ENCODE peak calls at places on chromosomes 7 and 10, in ten cellular contexts. One of them, this sample, is unnamed.

GRCh38 chr10:114662651-114663217 is 4.7 kb upstream of the ABLIM1 start:
- DNase-seq in NCI-H1105: peak
- DNase-seq in stimulated activated CD4-positive, alpha-beta T cell treated with anti-CD3 and anti-CD28 coated beads, Interleukin-2, amount 100 ng/mL, for 48 hours: no peak
- DNase-seq in thyroid gland: no peak
- DNase-seq in HTR-8/SVneo: no peak
- DNase-seq in activated T-cell treated with anti-CD3 and anti-CD28 coated beads, Interleukin-2, amount 50 U/mL, for 72 hours: no peak
- DNase-seq in fibroblast of the conjunctiva: no peak
- DNase-seq in lower lobe of right lung: no peak
- DNase-seq in activated T-helper 1 cell treated with anti-CD3 and anti-CD28 coated beads, Interleukin-2, amount 50 U/mL, for 16 hours: no peak
- DNase-seq in naive thymus-derived CD8-positive, alpha-beta T cell: no peak
- DNase-seq in this sample: no peak

GRCh38 chr7:35003679-35004278 is 33.5 kb downstream of the DPY19L1 start:
- DNase-seq in NCI-H1105: no peak
- DNase-seq in stimulated activated CD4-positive, alpha-beta T cell treated with anti-CD3 and anti-CD28 coated beads, Interleukin-2, amount 100 ng/mL, for 48 hours: no peak
- DNase-seq in thyroid gland: peak
- DNase-seq in HTR-8/SVneo: peak
- DNase-seq in activated T-cell treated with anti-CD3 and anti-CD28 coated beads, Interleukin-2, amount 50 U/mL, for 72 hours: no peak
- DNase-seq in fibroblast of the conjunctiva: peak
- DNase-seq in lower lobe of right lung: peak
- DNase-seq in activated T-helper 1 cell treated with anti-CD3 and anti-CD28 coated beads, Interleukin-2, amount 50 U/mL, for 16 hours: no peak
- DNase-seq in naive thymus-derived CD8-positive, alpha-beta T cell: no peak
- DNase-seq in this sample: no peak

GRCh38 chr7:68892211-68892610 is 706.1 kb upstream of the AUTS2 start:
- DNase-seq in NCI-H1105: no peak
- DNase-seq in stimulated activated CD4-positive, alpha-beta T cell treated with anti-CD3 and anti-CD28 coated beads, Interleukin-2, amount 100 ng/mL, for 48 hours: no peak
- DNase-seq in thyroid gland: no peak
- DNase-seq in HTR-8/SVneo: no peak
- DNase-seq in activated T-cell treated with anti-CD3 and anti-CD28 coated beads, Interleukin-2, amount 50 U/mL, for 72 hours: no peak
- DNase-seq in fibroblast of the conjunctiva: no peak
- DNase-seq in lower lobe of right lung: no peak
- DNase-seq in activated T-helper 1 cell treated with anti-CD3 and anti-CD28 coated beads, Interleukin-2, amount 50 U/mL, for 16 hours: no peak
- DNase-seq in naive thymus-derived CD8-positive, alpha-beta T cell: no peak
- DNase-seq in this sample: no peak

GRCh38 chr7:149462101-149462520 is 1.2 kb upstream of the ZNF777 start:
- DNase-seq in NCI-H1105: no peak
- DNase-seq in stimulated activated CD4-positive, alpha-beta T cell treated with anti-CD3 and anti-CD28 coated beads, Interleukin-2, amount 100 ng/mL, for 48 hours: no peak
- DNase-seq in thyroid gland: no peak
- DNase-seq in HTR-8/SVneo: no peak
- DNase-seq in activated T-cell treated with anti-CD3 and anti-CD28 coated beads, Interleukin-2, amount 50 U/mL, for 72 hours: no peak
- DNase-seq in fibroblast of the conjunctiva: no peak
- DNase-seq in lower lobe of right lung: no peak
- DNase-seq in activated T-helper 1 cell treated with anti-CD3 and anti-CD28 coated beads, Interleukin-2, amount 50 U/mL, for 16 hours: no peak
- DNase-seq in naive thymus-derived CD8-positive, alpha-beta T cell: no peak
- DNase-seq in this sample: no peak

GRCh38 chr7:149719050-149719899 is 54.1 kb downstream of the ZNF467 start:
- DNase-seq in NCI-H1105: no peak
- DNase-seq in stimulated activated CD4-positive, alpha-beta T cell treated with anti-CD3 and anti-CD28 coated beads, Interleukin-2, amount 100 ng/mL, for 48 hours: no peak
- DNase-seq in thyroid gland: no peak
- DNase-seq in HTR-8/SVneo: no peak
- DNase-seq in activated T-cell treated with anti-CD3 and anti-CD28 coated beads, Interleukin-2, amount 50 U/mL, for 72 hours: no peak
- DNase-seq in fibroblast of the conjunctiva: peak
- DNase-seq in lower lobe of right lung: no peak
- DNase-seq in activated T-helper 1 cell treated with anti-CD3 and anti-CD28 coated beads, Interleukin-2, amount 50 U/mL, for 16 hours: no peak
- DNase-seq in naive thymus-derived CD8-positive, alpha-beta T cell: no peak
- DNase-seq in this sample: peak

GRCh38 chr7:322111-322671 is 32.2 kb downstream of the FOXL3 start:
- DNase-seq in NCI-H1105: peak
- DNase-seq in stimulated activated CD4-positive, alpha-beta T cell treated with anti-CD3 and anti-CD28 coated beads, Interleukin-2, amount 100 ng/mL, for 48 hours: peak
- DNase-seq in thyroid gland: peak
- DNase-seq in HTR-8/SVneo: peak
- DNase-seq in activated T-cell treated with anti-CD3 and anti-CD28 coated beads, Interleukin-2, amount 50 U/mL, for 72 hours: peak
- DNase-seq in fibroblast of the conjunctiva: no peak
- DNase-seq in lower lobe of right lung: peak
- DNase-seq in activated T-helper 1 cell treated with anti-CD3 and anti-CD28 coated beads, Interleukin-2, amount 50 U/mL, for 16 hours: peak
- DNase-seq in naive thymus-derived CD8-positive, alpha-beta T cell: peak
- DNase-seq in this sample: no peak

GRCh38 chr7:149860821-149861727 is 12.7 kb upstream of the ATP6V0E2 start:
- DNase-seq in NCI-H1105: no peak
- DNase-seq in stimulated activated CD4-positive, alpha-beta T cell treated with anti-CD3 and anti-CD28 coated beads, Interleukin-2, amount 100 ng/mL, for 48 hours: no peak
- DNase-seq in thyroid gland: no peak
- DNase-seq in HTR-8/SVneo: no peak
- DNase-seq in activated T-cell treated with anti-CD3 and anti-CD28 coated beads, Interleukin-2, amount 50 U/mL, for 72 hours: peak
- DNase-seq in fibroblast of the conjunctiva: no peak
- DNase-seq in lower lobe of right lung: no peak
- DNase-seq in activated T-helper 1 cell treated with anti-CD3 and anti-CD28 coated beads, Interleukin-2, amount 50 U/mL, for 16 hours: no peak
- DNase-seq in naive thymus-derived CD8-positive, alpha-beta T cell: no peak
- DNase-seq in this sample: no peak

GRCh38 chr7:22990588-22990949 is 23.4 kb downstream of the HYCC1 start:
- DNase-seq in NCI-H1105: no peak
- DNase-seq in stimulated activated CD4-positive, alpha-beta T cell treated with anti-CD3 and anti-CD28 coated beads, Interleukin-2, amount 100 ng/mL, for 48 hours: no peak
- DNase-seq in thyroid gland: no peak
- DNase-seq in HTR-8/SVneo: peak
- DNase-seq in activated T-cell treated with anti-CD3 and anti-CD28 coated beads, Interleukin-2, amount 50 U/mL, for 72 hours: no peak
- DNase-seq in fibroblast of the conjunctiva: no peak
- DNase-seq in lower lobe of right lung: no peak
- DNase-seq in activated T-helper 1 cell treated with anti-CD3 and anti-CD28 coated beads, Interleukin-2, amount 50 U/mL, for 16 hours: no peak
- DNase-seq in naive thymus-derived CD8-positive, alpha-beta T cell: no peak
- DNase-seq in this sample: no peak

GRCh38 chr7:110224643-110225042 is 866.3 kb upstream of the LRRN3 start:
- DNase-seq in NCI-H1105: no peak
- DNase-seq in stimulated activated CD4-positive, alpha-beta T cell treated with anti-CD3 and anti-CD28 coated beads, Interleukin-2, amount 100 ng/mL, for 48 hours: no peak
- DNase-seq in thyroid gland: no peak
- DNase-seq in HTR-8/SVneo: no peak
- DNase-seq in activated T-cell treated with anti-CD3 and anti-CD28 coated beads, Interleukin-2, amount 50 U/mL, for 72 hours: no peak
- DNase-seq in fibroblast of the conjunctiva: no peak
- DNase-seq in lower lobe of right lung: no peak
- DNase-seq in activated T-helper 1 cell treated with anti-CD3 and anti-CD28 coated beads, Interleukin-2, amount 50 U/mL, for 16 hours: no peak
- DNase-seq in naive thymus-derived CD8-positive, alpha-beta T cell: no peak
- DNase-seq in this sample: no peak

GRCh38 chr10:361203-362135 is 226.2 kb downstream of the ZMYND11 start:
- DNase-seq in NCI-H1105: no peak
- DNase-seq in stimulated activated CD4-positive, alpha-beta T cell treated with anti-CD3 and anti-CD28 coated beads, Interleukin-2, amount 100 ng/mL, for 48 hours: no peak
- DNase-seq in thyroid gland: no peak
- DNase-seq in HTR-8/SVneo: no peak
- DNase-seq in activated T-cell treated with anti-CD3 and anti-CD28 coated beads, Interleukin-2, amount 50 U/mL, for 72 hours: no peak
- DNase-seq in fibroblast of the conjunctiva: no peak
- DNase-seq in lower lobe of right lung: no peak
- DNase-seq in activated T-helper 1 cell treated with anti-CD3 and anti-CD28 coated beads, Interleukin-2, amount 50 U/mL, for 16 hours: no peak
- DNase-seq in naive thymus-derived CD8-positive, alpha-beta T cell: peak
- DNase-seq in this sample: no peak

GRCh38 chr10:43211431-43212042 is 55.3 kb downstream of the RASGEF1A start:
- DNase-seq in NCI-H1105: no peak
- DNase-seq in stimulated activated CD4-positive, alpha-beta T cell treated with anti-CD3 and anti-CD28 coated beads, Interleukin-2, amount 100 ng/mL, for 48 hours: no peak
- DNase-seq in thyroid gland: no peak
- DNase-seq in HTR-8/SVneo: no peak
- DNase-seq in activated T-cell treated with anti-CD3 and anti-CD28 coated beads, Interleukin-2, amount 50 U/mL, for 72 hours: no peak
- DNase-seq in fibroblast of the conjunctiva: no peak
- DNase-seq in lower lobe of right lung: peak
- DNase-seq in activated T-helper 1 cell treated with anti-CD3 and anti-CD28 coated beads, Interleukin-2, amount 50 U/mL, for 16 hours: no peak
- DNase-seq in naive thymus-derived CD8-positive, alpha-beta T cell: peak
- DNase-seq in this sample: no peak

GRCh38 chr7:31953432-31953831 is 116.8 kb downstream of the PDE1C start:
- DNase-seq in NCI-H1105: no peak
- DNase-seq in stimulated activated CD4-positive, alpha-beta T cell treated with anti-CD3 and anti-CD28 coated beads, Interleukin-2, amount 100 ng/mL, for 48 hours: no peak
- DNase-seq in thyroid gland: no peak
- DNase-seq in HTR-8/SVneo: no peak
- DNase-seq in activated T-cell treated with anti-CD3 and anti-CD28 coated beads, Interleukin-2, amount 50 U/mL, for 72 hours: no peak
- DNase-seq in fibroblast of the conjunctiva: no peak
- DNase-seq in lower lobe of right lung: no peak
- DNase-seq in activated T-helper 1 cell treated with anti-CD3 and anti-CD28 coated beads, Interleukin-2, amount 50 U/mL, for 16 hours: no peak
- DNase-seq in naive thymus-derived CD8-positive, alpha-beta T cell: no peak
- DNase-seq in this sample: no peak

GRCh38 chr10:92816106-92816505 is 32.2 kb upstream of the EXOC6 start:
- DNase-seq in NCI-H1105: no peak
- DNase-seq in stimulated activated CD4-positive, alpha-beta T cell treated with anti-CD3 and anti-CD28 coated beads, Interleukin-2, amount 100 ng/mL, for 48 hours: no peak
- DNase-seq in thyroid gland: no peak
- DNase-seq in HTR-8/SVneo: no peak
- DNase-seq in activated T-cell treated with anti-CD3 and anti-CD28 coated beads, Interleukin-2, amount 50 U/mL, for 72 hours: no peak
- DNase-seq in fibroblast of the conjunctiva: no peak
- DNase-seq in lower lobe of right lung: no peak
- DNase-seq in activated T-helper 1 cell treated with anti-CD3 and anti-CD28 coated beads, Interleukin-2, amount 50 U/mL, for 16 hours: no peak
- DNase-seq in naive thymus-derived CD8-positive, alpha-beta T cell: no peak
- DNase-seq in this sample: peak

GRCh38 chr7:43645699-43646226 is 62.9 kb downstream of the STK17A start:
- DNase-seq in NCI-H1105: no peak
- DNase-seq in stimulated activated CD4-positive, alpha-beta T cell treated with anti-CD3 and anti-CD28 coated beads, Interleukin-2, amount 100 ng/mL, for 48 hours: no peak
- DNase-seq in thyroid gland: no peak
- DNase-seq in HTR-8/SVneo: no peak
- DNase-seq in activated T-cell treated with anti-CD3 and anti-CD28 coated beads, Interleukin-2, amount 50 U/mL, for 72 hours: no peak
- DNase-seq in fibroblast of the conjunctiva: no peak
- DNase-seq in lower lobe of right lung: no peak
- DNase-seq in activated T-helper 1 cell treated with anti-CD3 and anti-CD28 coated beads, Interleukin-2, amount 50 U/mL, for 16 hours: no peak
- DNase-seq in naive thymus-derived CD8-positive, alpha-beta T cell: no peak
- DNase-seq in this sample: no peak

GRCh38 chr7:118974836-118975235 is 750.3 kb downstream of the ANKRD7 start:
- DNase-seq in NCI-H1105: no peak
- DNase-seq in stimulated activated CD4-positive, alpha-beta T cell treated with anti-CD3 and anti-CD28 coated beads, Interleukin-2, amount 100 ng/mL, for 48 hours: no peak
- DNase-seq in thyroid gland: no peak
- DNase-seq in HTR-8/SVneo: no peak
- DNase-seq in activated T-cell treated with anti-CD3 and anti-CD28 coated beads, Interleukin-2, amount 50 U/mL, for 72 hours: no peak
- DNase-seq in fibroblast of the conjunctiva: no peak
- DNase-seq in lower lobe of right lung: no peak
- DNase-seq in activated T-helper 1 cell treated with anti-CD3 and anti-CD28 coated beads, Interleukin-2, amount 50 U/mL, for 16 hours: no peak
- DNase-seq in naive thymus-derived CD8-positive, alpha-beta T cell: no peak
- DNase-seq in this sample: no peak

GRCh38 chr10:20853276-20853675 is 43.8 kb downstream of the NEBL start:
- DNase-seq in NCI-H1105: no peak
- DNase-seq in stimulated activated CD4-positive, alpha-beta T cell treated with anti-CD3 and anti-CD28 coated beads, Interleukin-2, amount 100 ng/mL, for 48 hours: no peak
- DNase-seq in thyroid gland: no peak
- DNase-seq in HTR-8/SVneo: no peak
- DNase-seq in activated T-cell treated with anti-CD3 and anti-CD28 coated beads, Interleukin-2, amount 50 U/mL, for 72 hours: no peak
- DNase-seq in fibroblast of the conjunctiva: no peak
- DNase-seq in lower lobe of right lung: no peak
- DNase-seq in activated T-helper 1 cell treated with anti-CD3 and anti-CD28 coated beads, Interleukin-2, amount 50 U/mL, for 16 hours: no peak
- DNase-seq in naive thymus-derived CD8-positive, alpha-beta T cell: no peak
- DNase-seq in this sample: no peak

GRCh38 chr10:98433881-98434732 is 12.6 kb downstream of the HPS1 start:
- DNase-seq in NCI-H1105: no peak
- DNase-seq in stimulated activated CD4-positive, alpha-beta T cell treated with anti-CD3 and anti-CD28 coated beads, Interleukin-2, amount 100 ng/mL, for 48 hours: no peak
- DNase-seq in thyroid gland: no peak
- DNase-seq in HTR-8/SVneo: no peak
- DNase-seq in activated T-cell treated with anti-CD3 and anti-CD28 coated beads, Interleukin-2, amount 50 U/mL, for 72 hours: no peak
- DNase-seq in fibroblast of the conjunctiva: no peak
- DNase-seq in lower lobe of right lung: no peak
- DNase-seq in activated T-helper 1 cell treated with anti-CD3 and anti-CD28 coated beads, Interleukin-2, amount 50 U/mL, for 16 hours: no peak
- DNase-seq in naive thymus-derived CD8-positive, alpha-beta T cell: no peak
- DNase-seq in this sample: no peak

GRCh38 chr10:17113346-17113745 is 16.3 kb downstream of the CUBN start:
- DNase-seq in NCI-H1105: no peak
- DNase-seq in stimulated activated CD4-positive, alpha-beta T cell treated with anti-CD3 and anti-CD28 coated beads, Interleukin-2, amount 100 ng/mL, for 48 hours: no peak
- DNase-seq in thyroid gland: no peak
- DNase-seq in HTR-8/SVneo: peak
- DNase-seq in activated T-cell treated with anti-CD3 and anti-CD28 coated beads, Interleukin-2, amount 50 U/mL, for 72 hours: no peak
- DNase-seq in fibroblast of the conjunctiva: no peak
- DNase-seq in lower lobe of right lung: no peak
- DNase-seq in activated T-helper 1 cell treated with anti-CD3 and anti-CD28 coated beads, Interleukin-2, amount 50 U/mL, for 16 hours: no peak
- DNase-seq in naive thymus-derived CD8-positive, alpha-beta T cell: no peak
- DNase-seq in this sample: no peak

GRCh38 chr7:94348142-94348541 is 46.6 kb upstream of the COL1A2 start:
- DNase-seq in NCI-H1105: no peak
- DNase-seq in stimulated activated CD4-positive, alpha-beta T cell treated with anti-CD3 and anti-CD28 coated beads, Interleukin-2, amount 100 ng/mL, for 48 hours: no peak
- DNase-seq in thyroid gland: no peak
- DNase-seq in HTR-8/SVneo: peak
- DNase-seq in activated T-cell treated with anti-CD3 and anti-CD28 coated beads, Interleukin-2, amount 50 U/mL, for 72 hours: no peak
- DNase-seq in fibroblast of the conjunctiva: peak
- DNase-seq in lower lobe of right lung: no peak
- DNase-seq in activated T-helper 1 cell treated with anti-CD3 and anti-CD28 coated beads, Interleukin-2, amount 50 U/mL, for 16 hours: no peak
- DNase-seq in naive thymus-derived CD8-positive, alpha-beta T cell: no peak
- DNase-seq in this sample: peak

GRCh38 chr10:24893127-24893526 is 59.3 kb downstream of the PRTFDC1 start:
- DNase-seq in NCI-H1105: no peak
- DNase-seq in stimulated activated CD4-positive, alpha-beta T cell treated with anti-CD3 and anti-CD28 coated beads, Interleukin-2, amount 100 ng/mL, for 48 hours: no peak
- DNase-seq in thyroid gland: no peak
- DNase-seq in HTR-8/SVneo: no peak
- DNase-seq in activated T-cell treated with anti-CD3 and anti-CD28 coated beads, Interleukin-2, amount 50 U/mL, for 72 hours: no peak
- DNase-seq in fibroblast of the conjunctiva: no peak
- DNase-seq in lower lobe of right lung: no peak
- DNase-seq in activated T-helper 1 cell treated with anti-CD3 and anti-CD28 coated beads, Interleukin-2, amount 50 U/mL, for 16 hours: no peak
- DNase-seq in naive thymus-derived CD8-positive, alpha-beta T cell: no peak
- DNase-seq in this sample: no peak

GRCh38 chr7:43099750-43100149 is 12.7 kb upstream of the HECW1 start:
- DNase-seq in NCI-H1105: no peak
- DNase-seq in stimulated activated CD4-positive, alpha-beta T cell treated with anti-CD3 and anti-CD28 coated beads, Interleukin-2, amount 100 ng/mL, for 48 hours: no peak
- DNase-seq in thyroid gland: no peak
- DNase-seq in HTR-8/SVneo: no peak
- DNase-seq in activated T-cell treated with anti-CD3 and anti-CD28 coated beads, Interleukin-2, amount 50 U/mL, for 72 hours: no peak
- DNase-seq in fibroblast of the conjunctiva: no peak
- DNase-seq in lower lobe of right lung: no peak
- DNase-seq in activated T-helper 1 cell treated with anti-CD3 and anti-CD28 coated beads, Interleukin-2, amount 50 U/mL, for 16 hours: no peak
- DNase-seq in naive thymus-derived CD8-positive, alpha-beta T cell: no peak
- DNase-seq in this sample: no peak

GRCh38 chr7:127041689-127042452 is 210.9 kb downstream of the GRM8 start:
- DNase-seq in NCI-H1105: no peak
- DNase-seq in stimulated activated CD4-positive, alpha-beta T cell treated with anti-CD3 and anti-CD28 coated beads, Interleukin-2, amount 100 ng/mL, for 48 hours: no peak
- DNase-seq in thyroid gland: no peak
- DNase-seq in HTR-8/SVneo: no peak
- DNase-seq in activated T-cell treated with anti-CD3 and anti-CD28 coated beads, Interleukin-2, amount 50 U/mL, for 72 hours: no peak
- DNase-seq in fibroblast of the conjunctiva: no peak
- DNase-seq in lower lobe of right lung: no peak
- DNase-seq in activated T-helper 1 cell treated with anti-CD3 and anti-CD28 coated beads, Interleukin-2, amount 50 U/mL, for 16 hours: no peak
- DNase-seq in naive thymus-derived CD8-positive, alpha-beta T cell: no peak
- DNase-seq in this sample: no peak

GRCh38 chr10:63765126-63765525 is 243.9 kb downstream of the REEP3 start:
- DNase-seq in NCI-H1105: no peak
- DNase-seq in stimulated activated CD4-positive, alpha-beta T cell treated with anti-CD3 and anti-CD28 coated beads, Interleukin-2, amount 100 ng/mL, for 48 hours: no peak
- DNase-seq in thyroid gland: no peak
- DNase-seq in HTR-8/SVneo: no peak
- DNase-seq in activated T-cell treated with anti-CD3 and anti-CD28 coated beads, Interleukin-2, amount 50 U/mL, for 72 hours: no peak
- DNase-seq in fibroblast of the conjunctiva: no peak
- DNase-seq in lower lobe of right lung: no peak
- DNase-seq in activated T-helper 1 cell treated with anti-CD3 and anti-CD28 coated beads, Interleukin-2, amount 50 U/mL, for 16 hours: no peak
- DNase-seq in naive thymus-derived CD8-positive, alpha-beta T cell: no peak
- DNase-seq in this sample: no peak

GRCh38 chr7:87797798-87798403 is 78.3 kb downstream of the SLC25A40 start:
- DNase-seq in NCI-H1105: peak
- DNase-seq in stimulated activated CD4-positive, alpha-beta T cell treated with anti-CD3 and anti-CD28 coated beads, Interleukin-2, amount 100 ng/mL, for 48 hours: no peak
- DNase-seq in thyroid gland: no peak
- DNase-seq in HTR-8/SVneo: peak
- DNase-seq in activated T-cell treated with anti-CD3 and anti-CD28 coated beads, Interleukin-2, amount 50 U/mL, for 72 hours: no peak
- DNase-seq in fibroblast of the conjunctiva: peak
- DNase-seq in lower lobe of right lung: no peak
- DNase-seq in activated T-helper 1 cell treated with anti-CD3 and anti-CD28 coated beads, Interleukin-2, amount 50 U/mL, for 16 hours: no peak
- DNase-seq in naive thymus-derived CD8-positive, alpha-beta T cell: no peak
- DNase-seq in this sample: peak

GRCh38 chr10:127922206-127922605 is 15.3 kb downstream of the PTPRE start:
- DNase-seq in NCI-H1105: no peak
- DNase-seq in stimulated activated CD4-positive, alpha-beta T cell treated with anti-CD3 and anti-CD28 coated beads, Interleukin-2, amount 100 ng/mL, for 48 hours: no peak
- DNase-seq in thyroid gland: no peak
- DNase-seq in HTR-8/SVneo: no peak
- DNase-seq in activated T-cell treated with anti-CD3 and anti-CD28 coated beads, Interleukin-2, amount 50 U/mL, for 72 hours: no peak
- DNase-seq in fibroblast of the conjunctiva: no peak
- DNase-seq in lower lobe of right lung: no peak
- DNase-seq in activated T-helper 1 cell treated with anti-CD3 and anti-CD28 coated beads, Interleukin-2, amount 50 U/mL, for 16 hours: no peak
- DNase-seq in naive thymus-derived CD8-positive, alpha-beta T cell: no peak
- DNase-seq in this sample: no peak

GRCh38 chr10:13206546-13207443 is 27.4 kb downstream of the UCMA start:
- DNase-seq in NCI-H1105: no peak
- DNase-seq in stimulated activated CD4-positive, alpha-beta T cell treated with anti-CD3 and anti-CD28 coated beads, Interleukin-2, amount 100 ng/mL, for 48 hours: no peak
- DNase-seq in thyroid gland: peak
- DNase-seq in HTR-8/SVneo: no peak
- DNase-seq in activated T-cell treated with anti-CD3 and anti-CD28 coated beads, Interleukin-2, amount 50 U/mL, for 72 hours: no peak
- DNase-seq in fibroblast of the conjunctiva: peak
- DNase-seq in lower lobe of right lung: no peak
- DNase-seq in activated T-helper 1 cell treated with anti-CD3 and anti-CD28 coated beads, Interleukin-2, amount 50 U/mL, for 16 hours: no peak
- DNase-seq in naive thymus-derived CD8-positive, alpha-beta T cell: no peak
- DNase-seq in this sample: peak

GRCh38 chr7:36810032-36810431 is 85.7 kb upstream of the AOAH start:
- DNase-seq in NCI-H1105: no peak
- DNase-seq in stimulated activated CD4-positive, alpha-beta T cell treated with anti-CD3 and anti-CD28 coated beads, Interleukin-2, amount 100 ng/mL, for 48 hours: no peak
- DNase-seq in thyroid gland: no peak
- DNase-seq in HTR-8/SVneo: no peak
- DNase-seq in activated T-cell treated with anti-CD3 and anti-CD28 coated beads, Interleukin-2, amount 50 U/mL, for 72 hours: no peak
- DNase-seq in fibroblast of the conjunctiva: no peak
- DNase-seq in lower lobe of right lung: no peak
- DNase-seq in activated T-helper 1 cell treated with anti-CD3 and anti-CD28 coated beads, Interleukin-2, amount 50 U/mL, for 16 hours: no peak
- DNase-seq in naive thymus-derived CD8-positive, alpha-beta T cell: no peak
- DNase-seq in this sample: no peak

GRCh38 chr10:70492786-70493659 is 14.5 kb downstream of the PALD1 start:
- DNase-seq in NCI-H1105: no peak
- DNase-seq in stimulated activated CD4-positive, alpha-beta T cell treated with anti-CD3 and anti-CD28 coated beads, Interleukin-2, amount 100 ng/mL, for 48 hours: no peak
- DNase-seq in thyroid gland: no peak
- DNase-seq in HTR-8/SVneo: no peak
- DNase-seq in activated T-cell treated with anti-CD3 and anti-CD28 coated beads, Interleukin-2, amount 50 U/mL, for 72 hours: no peak
- DNase-seq in fibroblast of the conjunctiva: no peak
- DNase-seq in lower lobe of right lung: peak
- DNase-seq in activated T-helper 1 cell treated with anti-CD3 and anti-CD28 coated beads, Interleukin-2, amount 50 U/mL, for 16 hours: no peak
- DNase-seq in naive thymus-derived CD8-positive, alpha-beta T cell: peak
- DNase-seq in this sample: no peak

This sample was measured in AG09319.